ENCODE peak calls at places on chromosomes 5 and 9, in ten cellular contexts. R, A, X, B, J, S, K, G, Y and M are unnamed samples. For H3K27me3, the result is how much of the 10 kb centered on the place peaks cover.

GRCh38 chr5:56323505-56323904 is 90.4 kb upstream of the ANKRD55 start:
- DNase-seq in R (no peak), A (peak), X (no peak), B (no peak), J (no peak), S (no peak), K (no peak), G (no peak), Y (peak), M (no peak)

GRCh38 chr5:136963521-136963920 is 535.6 kb downstream of the SPOCK1 start:
- DNase-seq in R (no peak), A (no peak), X (no peak), B (no peak), J (no peak), S (no peak), K (no peak), G (no peak), Y (peak), M (no peak)

GRCh38 chr9:72131206-72131605 is 18.0 kb upstream of the GDA start:
- DNase-seq in R (no peak), A (no peak), X (no peak), B (no peak), J (no peak), S (no peak), K (no peak), G (no peak), Y (no peak), M (no peak)

GRCh38 chr5:15993934-15994333 is 185.7 kb downstream of the MARCHF11 start:
- DNase-seq in R (no peak), A (peak), X (no peak), B (no peak), J (no peak), S (no peak), K (no peak), G (no peak), Y (no peak), M (no peak)

GRCh38 chr5:77077821-77078176 is 9.3 kb downstream of the ZBED3 start:
- DNase-seq in R (no peak), A (no peak), X (no peak), B (peak), J (no peak), S (no peak), K (no peak), G (no peak), Y (no peak), M (no peak)

GRCh38 chr9:136544549-136545064 is 1.2 kb downstream of the NOTCH1 start:
- DNase-seq in R (peak), A (no peak), X (no peak), B (peak), J (peak), S (peak), K (peak), G (peak), Y (peak), M (peak)

GRCh38 chr5:172102913-172103629 is 85.0 kb downstream of the STK10 start:
- DNase-seq in R (peak), A (peak), X (no peak), B (no peak), J (no peak), S (no peak), K (peak), G (peak), Y (peak), M (no peak)

GRCh38 chr5:83983852-83984251 is 263.2 kb upstream of the HAPLN1 start:
- DNase-seq in R (no peak), A (no peak), X (no peak), B (no peak), J (no peak), S (no peak), K (no peak), G (no peak), Y (no peak), M (no peak)

GRCh38 chr5:97125125-97125683 is 17.2 kb downstream of the LIX1 start:
- DNase-seq in R (no peak), A (no peak), X (no peak), B (no peak), J (no peak), S (no peak), K (no peak), G (no peak), Y (no peak), M (no peak)

GRCh38 chr9:4892501-4893194 is 92.4 kb upstream of the JAK2 start:
- DNase-seq in R (no peak), A (no peak), X (no peak), B (no peak), J (no peak), S (no peak), K (no peak), G (no peak), Y (peak), M (no peak)

GRCh38 chr5:135391123-135391868 is 7.7 kb downstream of the MACROH2A1 start:
- DNase-seq in R (no peak), A (peak), X (no peak), B (no peak), J (no peak), S (no peak), K (no peak), G (no peak), Y (no peak), M (no peak)

GRCh38 chr5:37211661-37212060 is 37.5 kb downstream of the CPLANE1 start:
- DNase-seq in R (no peak), A (no peak), X (no peak), B (no peak), J (no peak), S (no peak), K (no peak), G (no peak), Y (no peak), M (no peak)

GRCh38 chr5:36242534-36243144 is 914 bp upstream of the NADK2 start:
- DNase-seq in R (peak), A (no peak), X (peak), B (no peak), J (no peak), S (peak), K (no peak), G (no peak), Y (no peak), M (no peak)

GRCh38 chr9:127776919-127777280 is 1.6 kb downstream of the SH2D3C start:
- DNase-seq in R (no peak), A (no peak), X (no peak), B (no peak), J (no peak), S (no peak), K (no peak), G (no peak), Y (no peak), M (no peak)
- H3K4me3 ChIP-seq in R (no peak), A (no peak), X (no peak), B (peak), J (peak), S (peak), K (peak), G (no peak), Y (no peak), M (peak)

GRCh38 chr9:123470991-123471770 is 115.2 kb downstream of the CRB2 start:
- DNase-seq in R (no peak), A (no peak), X (no peak), B (no peak), J (no peak), S (no peak), K (no peak), G (no peak), Y (no peak), M (no peak)
- H3K27ac ChIP-seq in R (no peak), A (no peak), X (no peak), B (no peak), J (no peak), S (no peak), K (no peak), G (no peak), Y (no peak), M (no peak)

DNA sequence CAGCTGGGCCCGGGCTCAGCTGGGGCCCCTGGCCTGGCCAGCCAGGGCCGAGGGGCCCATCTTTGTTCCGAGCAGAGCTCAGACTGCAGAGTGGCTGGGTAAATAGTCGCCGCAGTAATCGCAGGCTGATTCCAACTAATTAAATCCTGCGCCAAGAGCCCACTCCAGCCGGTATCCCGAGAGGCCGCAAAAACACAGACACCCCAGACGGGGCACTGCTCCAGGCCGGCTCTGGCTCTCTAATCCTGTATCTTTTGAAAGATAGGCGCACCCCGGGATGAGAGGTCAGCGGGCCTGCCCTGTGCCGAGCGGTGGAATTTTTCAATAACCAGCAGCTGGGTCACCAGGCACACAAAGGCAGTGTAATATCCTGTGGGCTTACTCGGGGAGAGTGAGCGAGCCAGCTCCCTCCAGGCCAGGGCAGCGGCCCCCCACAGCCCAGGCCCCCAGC is 57.7 kb downstream of the LMX1B start:
- DNase-seq in R (peak), A (no peak), X (no peak), B (no peak), J (no peak), S (no peak), K (peak), G (peak), Y (no peak), M (no peak)
- H3K27me3 ChIP-seq in R (under half), A (under half), X (under half), B (under half), J (under half), S (under half), K (under half), G (half or more), Y (under half), M (under half)

DNA sequence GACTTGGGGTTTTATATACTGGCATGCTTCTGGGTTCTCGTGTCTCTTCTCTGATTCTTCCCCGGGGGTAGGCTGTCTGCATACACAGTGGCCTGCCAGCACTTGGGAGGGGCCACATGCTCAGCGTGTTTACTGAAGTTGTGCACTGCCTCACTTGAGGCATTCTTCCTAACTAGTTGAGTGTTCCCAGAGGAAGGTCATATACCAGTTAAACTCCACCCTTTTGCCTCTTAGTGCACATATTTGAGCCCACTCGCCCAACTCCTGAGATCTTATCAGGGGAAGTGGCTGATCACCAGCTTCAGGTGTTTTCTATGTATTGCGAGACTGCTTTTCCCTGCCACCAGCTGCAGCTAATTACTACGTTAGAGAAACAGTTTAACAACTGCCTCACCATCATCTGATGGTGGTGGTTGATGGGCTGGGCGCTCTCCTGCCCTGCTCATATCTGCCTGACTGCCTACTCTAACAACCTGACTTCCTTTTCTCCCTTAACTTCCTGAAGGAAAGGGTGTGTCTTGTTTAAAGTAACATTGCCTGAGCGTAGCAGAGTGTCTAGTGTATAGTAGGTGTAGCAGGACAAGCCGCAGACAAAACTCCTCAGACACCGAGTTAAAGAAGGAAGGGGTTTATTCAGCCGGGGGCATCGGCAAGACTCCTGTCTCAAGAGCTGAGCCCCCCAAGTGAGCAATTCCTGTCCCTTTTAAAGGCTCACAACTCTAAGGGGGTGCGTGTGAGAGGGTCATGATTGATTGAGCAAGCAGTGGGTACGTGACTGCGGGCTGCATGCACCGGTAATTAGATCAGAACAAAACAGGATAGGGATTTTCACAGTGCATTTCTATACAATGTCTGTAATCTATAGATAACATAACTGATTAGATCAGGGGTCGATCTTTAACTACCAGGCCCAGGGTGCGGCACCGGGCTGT is 60.1 kb upstream of the CLINT1 start:
- DNase-seq in R (no peak), A (no peak), X (no peak), B (peak), J (no peak), S (peak), K (no peak), G (no peak), Y (no peak), M (no peak)
- H3K4me3 ChIP-seq in R (no peak), A (no peak), X (no peak), B (peak), J (no peak), S (peak), K (no peak), G (no peak), Y (no peak), M (no peak)

GRCh38 chr5:100444961-100445360 is 90.2 kb upstream of the FAM174A start:
- DNase-seq in R (no peak), A (no peak), X (no peak), B (no peak), J (no peak), S (no peak), K (no peak), G (no peak), Y (peak), M (no peak)
- H3K27ac ChIP-seq in R (no peak), A (no peak), X (no peak), B (no peak), J (no peak), S (no peak), K (no peak), G (no peak), Y (no peak), M (no peak)

GRCh38 chr5:141843156-141843927 is 34.9 kb downstream of the PCDH1 start:
- DNase-seq in R (no peak), A (no peak), X (no peak), B (no peak), J (no peak), S (no peak), K (no peak), G (no peak), Y (no peak), M (no peak)
- H3K27me3 ChIP-seq in R (under half), A (under half), X (under half), B (under half), J (under half), S (under half), K (under half), G (under half), Y (under half), M (under half)